ENCODE peak calls at places on chromosomes 16 and 17, in eight cellular contexts. D, Z, J, L, H, N, A and R are unnamed samples.

GRCh38 chr17:69431835-69432234 is 17.3 kb downstream of the MAP2K6 start:
- ATAC-seq in Z (no peak), D (no peak), N (no peak), H (no peak), L (no peak), A (no peak), J (no peak), R (no peak)

GRCh38 chr16:70770291-70770967 is 30.5 kb downstream of the VAC14 start:
- ATAC-seq in A (peak; percentile 12), L (no peak), N (no peak), J (peak; percentile 50), H (peak; percentile 53), D (peak; percentile 72), Z (no peak), R (peak; percentile 10)

GRCh38 chr17:66923881-66924280 is 40.6 kb upstream of the CACNG4 start:
- ATAC-seq in H (no peak), Z (no peak), N (no peak), J (no peak), L (no peak), A (no peak), D (peak; percentile 79), R (no peak)

GRCh38 chr17:48002208-48002919 is 31.5 kb downstream of the CDK5RAP3 start:
- ATAC-seq in N (peak; percentile 79), H (peak; percentile 54), D (no peak), J (peak; percentile 82), L (peak; percentile 74), A (peak; percentile 9), Z (peak; percentile 85), R (peak; percentile 53)

GRCh38 chr16:66311306-66311705 is 55.2 kb upstream of the CDH5 start:
- ATAC-seq in H (no peak), J (no peak), N (no peak), Z (no peak), L (no peak), A (no peak), D (no peak), R (no peak)

GRCh38 chr16:12339686-12340085 is 363.2 kb downstream of the SNX29 start:
- ATAC-seq in A (no peak), D (no peak), N (no peak), J (no peak), L (no peak), Z (no peak), H (no peak), R (no peak)

GRCh38 chr16:35306915-35307314 is 1847.5 kb downstream of the TP53TG3F start:
- ATAC-seq in N (no peak), A (no peak), D (no peak), H (no peak), J (no peak), L (no peak), Z (no peak), R (no peak)

GRCh38 chr17:40511667-40512221 is 10.3 kb upstream of the TNS4 start:
- ATAC-seq in N (no peak), H (no peak), A (no peak), D (peak; percentile 49), L (peak; percentile 16), Z (no peak), J (no peak), R (no peak)

GRCh38 chr17:45871718-45872117 is 22.6 kb upstream of the MAPT start:
- ATAC-seq in J (no peak), L (no peak), A (no peak), N (no peak), Z (no peak), D (no peak), H (no peak), R (no peak)

GRCh38 chr16:52469775-52470174 is 77.2 kb downstream of the TOX3 start:
- ATAC-seq in H (no peak), Z (no peak), D (no peak), A (peak; percentile 50), L (no peak), J (no peak), N (no peak), R (no peak)

GRCh38 chr17:76173474-76173873 is 32.4 kb upstream of the FOXJ1 start:
- ATAC-seq in H (no peak), J (no peak), L (no peak), N (no peak), Z (no peak), A (no peak), D (no peak), R (no peak)

GRCh38 chr16:57653936-57654335 is 14.2 kb upstream of the ADGRG3 start:
- ATAC-seq in L (no peak), Z (no peak), H (no peak), N (no peak), J (no peak), A (no peak), D (no peak), R (no peak)

GRCh38 chr17:6677158-6677831 is 25.7 kb downstream of the C17orf100 start:
- ATAC-seq in H (no peak), A (peak; percentile 55), N (no peak), J (no peak), D (peak; percentile 69), Z (peak; percentile 45), L (no peak), R (no peak)

GRCh38 chr17:81713004-81713555 is 996 bp downstream of the SLC25A10 start:
- ATAC-seq in J (no peak), H (no peak), N (peak; percentile 2), L (no peak), A (no peak), Z (no peak), D (peak; percentile 20), R (no peak)

GRCh38 chr17:18270046-18270850 is 9.8 kb downstream of the MIEF2 start:
- ATAC-seq in J (no peak), A (no peak), H (no peak), Z (no peak), N (no peak), D (no peak), L (no peak), R (no peak)

GRCh38 chr16:87160752-87161337 is 156.3 kb downstream of the C16orf95 start:
- ATAC-seq in H (no peak), Z (no peak), A (no peak), J (no peak), L (no peak), D (no peak), N (no peak), R (no peak)

GRCh38 chr17:1047177-1047885 is 50.4 kb downstream of the TIMM22 start:
- ATAC-seq in A (no peak), D (no peak), J (no peak), Z (no peak), N (peak; percentile 39), H (no peak), L (no peak), R (peak; percentile 82)

GRCh38 chr16:65410801-65411200 is 288.9 kb upstream of the CDH11 start:
- ATAC-seq in D (no peak), J (no peak), L (no peak), H (no peak), N (no peak), Z (no peak), A (no peak), R (no peak)

GRCh38 chr17:2412561-2413021 is 11.7 kb upstream of the MNT start:
- ATAC-seq in L (no peak), Z (no peak), D (peak; percentile 82), J (no peak), A (peak; percentile 59), H (peak; percentile 48), N (no peak), R (peak; percentile 42)
- H3K27ac ChIP-seq in L (peak overlapping the region; percentile 62), Z (no peak overlapping the region), D (no peak overlapping the region), J (no peak overlapping the region), A (peak overlapping the region; percentile 9), H (peak overlapping the region; percentile 39), N (no peak overlapping the region), R (no peak overlapping the region)

GRCh38 chr17:80287806-80288579 is 27.3 kb downstream of the RNF213 start:
- ATAC-seq in A (no peak), Z (no peak), H (no peak), L (no peak), N (no peak), D (no peak), J (no peak), R (no peak)
- TF ChIP-seq POLR2AphosphoS5 in A (no peak), Z (no peak), H (no peak), L (no peak), N (no peak), D (no peak), J (no peak), R (no peak)

GRCh38 chr16:17416461-17417221 is 54.1 kb downstream of the XYLT1 start:
- ATAC-seq in Z (peak; percentile 95), L (peak; percentile 80), N (no peak), D (no peak), H (no peak), J (no peak), A (peak; percentile 78), R (peak; percentile 35)
- H3K4me3 ChIP-seq in Z (peak overlapping the region; percentile 34), L (no peak overlapping the region), N (no peak overlapping the region), D (no peak overlapping the region), H (no peak overlapping the region), J (no peak overlapping the region), A (no peak overlapping the region), R (peak overlapping the region; percentile 10)

GRCh38 chr17:57442914-57443571 is 186.7 kb downstream of the MSI2 start:
- ATAC-seq in H (no peak), N (no peak), J (no peak), A (no peak), L (peak; percentile 37), Z (peak; percentile 41), D (no peak), R (no peak)

GRCh38 chr17:57442401-57442823 is 186.1 kb downstream of the MSI2 start:
- ATAC-seq in J (no peak), L (no peak), D (no peak), N (no peak), A (no peak), Z (no peak), H (no peak), R (no peak)

GRCh38 chr17:57438031-57438731 is 181.9 kb downstream of the MSI2 start:
- ATAC-seq in J (no peak), D (no peak), H (no peak), L (no peak), N (no peak), A (no peak), Z (no peak), R (no peak)

GRCh38 chr17:57441270-57441600 is 184.9 kb downstream of the MSI2 start:
- ATAC-seq in H (no peak), L (no peak), N (no peak), J (no peak), A (no peak), D (no peak), Z (peak; percentile 45), R (no peak)

GRCh38 chr17:57440522-57441269 is 184.4 kb downstream of the MSI2 start:
- ATAC-seq in H (peak; percentile 86), N (peak; percentile 93), L (peak; percentile 72), A (peak; percentile 89), J (peak; percentile 37), Z (peak; percentile 79), D (peak; percentile 84), R (peak; percentile 66)
- H3K27ac ChIP-seq in H (peak overlapping the region; percentile 86), N (peak overlapping the region; percentile 43), L (peak overlapping the region; percentile 13), A (no peak overlapping the region), J (no peak overlapping the region), Z (peak overlapping the region; percentile 92), D (peak overlapping the region; percentile 64), R (peak overlapping the region; percentile 41)